ENCODE peak calls at places on chromosome 22, in eight cellular contexts. X is CD4-positive, alpha-beta memory T cell; R is transverse colon; C is astrocyte of the cerebellum; I is AG10803; E is aorta; K is sigmoid colon; W is WERI-Rb-1. V is an unnamed sample.

GRCh38 chr22:39995346-39996252 is 845 bp downstream of the FAM83F start:
- DNase-seq in X (no peak), R (peak), C (no peak), I (no peak), E (peak), K (no peak), W (peak), V (no peak)

GRCh38 chr22:31441652-31442051 is 42.2 kb downstream of the DRG1 start:
- DNase-seq in X (no peak), R (no peak), C (no peak), I (no peak), E (no peak), K (no peak), W (no peak), V (no peak)

GRCh38 chr22:43995798-43996169 is 28.3 kb upstream of the PARVB start:
- DNase-seq in X (no peak), R (no peak), C (no peak), I (no peak), E (no peak), K (no peak), W (no peak), V (no peak)

GRCh38 chr22:26669060-26669481 is 11.7 kb downstream of the MIAT start:
- DNase-seq in X (no peak), R (peak), C (no peak), I (peak), E (no peak), K (no peak), W (peak), V (peak)

GRCh38 chr22:44331881-44332714 is 19.3 kb upstream of the SHISAL1 start:
- DNase-seq in X (no peak), R (no peak), C (no peak), I (peak), E (peak), K (peak), W (peak), V (peak)

GRCh38 chr22:21038405-21038804 is 6.0 kb upstream of the SLC7A4 start:
- DNase-seq in X (no peak), R (no peak), C (no peak), I (peak), E (no peak), K (no peak), W (no peak), V (peak)

GRCh38 chr22:19289475-19290161 is 1.9 kb downstream of the CLTCL1 start:
- DNase-seq in X (peak), R (no peak), C (peak), I (peak), E (no peak), K (no peak), W (no peak), V (peak)

GRCh38 chr22:31618057-31618456 is 44.0 kb downstream of the PISD start:
- DNase-seq in X (no peak), R (no peak), C (no peak), I (no peak), E (no peak), K (no peak), W (no peak), V (no peak)

GRCh38 chr22:27255580-27255979 is 546.0 kb downstream of the MN1 start:
- DNase-seq in X (no peak), R (no peak), C (no peak), I (no peak), E (no peak), K (no peak), W (no peak), V (no peak)

GRCh38 chr22:48496226-48496845 is 1331.3 kb downstream of the BRD1 start:
- DNase-seq in X (no peak), R (no peak), C (no peak), I (peak), E (peak), K (no peak), W (no peak), V (no peak)

GRCh38 chr22:50610581-50610980 is 10.0 kb downstream of the MAPK8IP2 start:
- DNase-seq in X (no peak), R (no peak), C (no peak), I (no peak), E (no peak), K (no peak), W (no peak), V (no peak)

GRCh38 chr22:24156915-24157782 is 24.1 kb upstream of the SUSD2 start:
- DNase-seq in X (peak), R (peak), C (no peak), I (peak), E (peak), K (peak), W (peak), V (peak)

GRCh38 chr22:27542602-27543001 is 259.0 kb downstream of the MN1 start:
- DNase-seq in X (no peak), R (no peak), C (no peak), I (no peak), E (no peak), K (no peak), W (no peak), V (no peak)

GRCh38 chr22:35642305-35642741 is 5.9 kb upstream of the APOL6 start:
- DNase-seq in X (no peak), R (peak), C (no peak), I (peak), E (no peak), K (peak), W (no peak), V (peak)

GRCh38 chr22:41910050-41910598 is 4.8 kb downstream of the SHISA8 start:
- DNase-seq in X (no peak), R (no peak), C (no peak), I (no peak), E (no peak), K (no peak), W (no peak), V (no peak)

GRCh38 chr22:41910599-41911291 is 4.1 kb downstream of the SHISA8 start:
- DNase-seq in X (peak), R (no peak), C (no peak), I (peak), E (no peak), K (no peak), W (no peak), V (peak)

GRCh38 chr22:41908409-41909289 is 6.2 kb downstream of the SHISA8 start:
- DNase-seq in X (peak), R (no peak), C (no peak), I (no peak), E (no peak), K (no peak), W (peak), V (no peak)

GRCh38 chr22:41907436-41908401 is 7.2 kb downstream of the SHISA8 start:
- DNase-seq in X (no peak), R (no peak), C (no peak), I (no peak), E (no peak), K (no peak), W (no peak), V (no peak)

DNA sequence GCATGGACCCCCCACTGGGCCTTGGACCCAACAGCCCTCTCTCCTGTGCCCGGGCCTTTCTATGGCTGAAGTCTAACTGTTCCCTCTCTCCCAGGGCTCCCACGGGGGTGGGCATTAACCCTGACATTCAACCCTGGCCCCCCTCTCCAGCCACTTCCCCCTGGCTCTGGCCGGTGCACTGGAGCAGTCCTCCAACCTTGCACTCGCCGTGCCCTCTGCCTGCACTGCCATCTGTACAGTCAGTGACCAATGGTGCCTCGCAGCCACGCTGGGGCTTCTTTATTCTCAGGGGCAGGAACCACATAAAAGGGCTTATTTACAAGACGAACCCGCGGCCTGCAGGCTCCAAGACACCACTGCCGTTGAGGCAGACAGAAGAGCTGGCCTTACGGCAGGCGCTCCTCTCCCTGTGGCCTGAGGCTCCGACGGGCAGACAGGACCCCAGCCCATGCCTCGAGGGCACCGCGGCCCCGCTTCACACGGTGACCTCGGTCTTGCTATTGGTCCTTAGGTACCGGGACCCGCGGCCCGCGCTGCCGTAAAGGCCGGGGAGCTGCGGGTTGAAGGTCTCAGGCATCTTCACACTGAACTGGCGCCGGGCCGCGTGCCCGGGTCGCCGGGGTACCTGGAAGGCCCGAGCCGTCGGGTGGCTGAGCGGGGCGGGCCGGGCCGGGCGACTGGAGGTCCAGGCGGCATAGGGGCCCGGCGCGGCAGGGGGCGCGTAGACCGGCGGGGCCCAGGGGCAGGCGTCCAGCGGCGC is 5.4 kb downstream of the SHISA8 start:
- DNase-seq in X (no peak), R (no peak), C (no peak), I (no peak), E (no peak), K (no peak), W (no peak), V (no peak)
- H3K4me3 ChIP-seq in X (no peak), R (peak), C (no peak), I (no peak), E (no peak), K (peak), W (no peak), V (no peak)

GRCh38 chr22:17554814-17555213 is 8.5 kb upstream of the SLC25A18 start:
- DNase-seq in X (no peak), R (no peak), C (no peak), I (no peak), E (no peak), K (no peak), W (peak), V (no peak)

GRCh38 chr22:17549655-17550054 is 13.6 kb upstream of the SLC25A18 start:
- DNase-seq in X (no peak), R (no peak), C (no peak), I (no peak), E (no peak), K (no peak), W (no peak), V (no peak)

GRCh38 chr22:17549183-17549582 is 14.1 kb upstream of the SLC25A18 start:
- DNase-seq in X (no peak), R (no peak), C (no peak), I (no peak), E (peak), K (no peak), W (no peak), V (no peak)

GRCh38 chr22:17548756-17549035 is 14.6 kb upstream of the SLC25A18 start:
- DNase-seq in X (no peak), R (no peak), C (no peak), I (no peak), E (peak), K (no peak), W (no peak), V (no peak)

GRCh38 chr22:17552737-17553136 is 10.6 kb upstream of the SLC25A18 start:
- DNase-seq in X (no peak), R (no peak), C (no peak), I (no peak), E (peak), K (no peak), W (no peak), V (no peak)
- H3K4me3 ChIP-seq in X (no peak), R (no peak), C (no peak), I (no peak), E (no peak), K (no peak), W (no peak), V (no peak)

DNA sequence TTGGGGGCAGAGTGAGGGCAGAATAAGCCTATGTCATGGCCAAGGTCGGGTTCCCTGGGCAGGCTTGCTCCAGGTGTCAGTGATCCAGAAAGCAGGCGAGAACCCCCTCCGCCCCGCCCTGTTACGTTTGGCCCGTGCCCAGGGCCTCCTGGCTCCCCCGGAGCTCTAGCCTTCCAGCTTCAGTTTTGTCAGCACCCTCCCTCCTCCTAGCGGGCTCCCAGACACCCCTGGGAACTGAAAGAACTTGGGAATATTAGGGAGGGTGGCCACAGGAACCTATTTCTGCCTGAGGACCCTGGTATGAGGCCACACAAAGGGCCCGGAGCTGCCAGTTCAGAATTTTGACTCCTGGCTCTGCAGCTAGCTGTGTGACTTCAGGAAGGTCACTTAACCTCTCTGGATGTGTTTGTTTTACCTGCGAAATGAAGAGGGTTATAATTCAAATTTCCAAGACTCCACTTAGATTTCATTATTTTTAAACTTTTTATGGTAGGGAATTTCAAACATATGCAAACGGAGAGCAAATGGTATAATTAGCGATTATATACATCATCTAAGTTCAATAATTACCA is 1.2 kb downstream of the TUBA8 start:
- DNase-seq in X (no peak), R (no peak), C (no peak), I (no peak), E (peak), K (no peak), W (no peak), V (no peak)
- H3K4me3 ChIP-seq in X (no peak), R (no peak), C (no peak), I (no peak), E (no peak), K (no peak), W (no peak), V (no peak)

DNA sequence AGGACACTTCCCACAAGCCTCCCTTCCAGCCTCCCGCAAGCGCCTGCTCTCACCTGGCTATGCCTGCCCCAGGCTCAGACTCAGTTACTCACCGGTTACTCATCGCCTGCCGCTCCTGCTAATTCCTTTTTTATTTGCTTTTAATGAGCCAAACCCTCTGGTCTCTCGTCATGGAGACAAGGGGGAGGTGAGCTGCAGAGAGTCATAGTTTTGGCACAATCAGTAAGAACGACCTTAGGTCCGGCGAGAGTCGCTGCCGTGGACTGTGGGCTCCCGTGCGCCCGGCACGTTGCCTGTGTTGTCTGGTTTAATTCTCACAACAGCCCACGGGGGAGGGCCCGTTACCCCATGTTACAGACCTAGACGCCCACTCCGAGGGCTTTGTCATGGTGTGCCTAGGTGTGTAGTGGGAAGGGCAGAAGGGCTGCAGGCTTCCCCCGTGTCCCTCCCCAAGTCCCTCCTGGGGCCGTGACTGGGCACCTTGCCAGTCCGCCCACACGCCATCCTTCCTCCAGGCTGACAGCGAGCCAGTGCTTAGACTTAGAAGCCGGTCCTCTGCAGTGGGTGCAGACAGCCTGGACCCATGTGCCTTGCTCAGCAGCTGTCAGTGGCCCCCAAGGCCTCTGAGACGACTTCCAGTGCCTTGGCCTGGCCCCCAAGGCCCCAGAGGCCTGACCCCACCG is 42.2 kb downstream of the WNT7B start:
- DNase-seq in X (no peak), R (no peak), C (peak), I (peak), E (peak), K (no peak), W (no peak), V (peak)
- H3K4me3 ChIP-seq in X (no peak), R (no peak), C (peak), I (peak), E (no peak), K (no peak), W (no peak), V (no peak)